ENCODE peak calls at places on chromosomes 16 and 17, in five cellular contexts. B is upper lobe of left lung; O is suprapubic skin; N is CD8-positive, alpha-beta memory T cell; G is right atrium auricular region. C is an unnamed sample. For H3K27me3 and H3K4me1, the result is how much of the 10 kb centered on the place peaks cover.

GRCh38 chr17:69518951-69519350 is 104.5 kb downstream of the MAP2K6 start:
- DNase-seq in B (no peak), O (no peak), N (no peak), G (no peak), C (no peak)

GRCh38 chr16:28292731-28293588 is 635 bp downstream of the SBK1 start:
- DNase-seq in B (peak), O (no peak), N (no peak), G (no peak), C (no peak)

GRCh38 chr17:60630352-60630751 is 30.4 kb downstream of the PPM1D start:
- DNase-seq in B (no peak), O (no peak), N (no peak), G (no peak), C (no peak)

GRCh38 chr17:58513391-58513912 is 986 bp downstream of the MTMR4 start:
- DNase-seq in B (no peak), O (no peak), N (no peak), G (no peak), C (no peak)

GRCh38 chr17:67245694-67246397 is 850 bp upstream of the HELZ start:
- DNase-seq in B (peak), O (no peak), N (peak), G (no peak), C (no peak)

GRCh38 chr16:88472637-88473205 is 19.6 kb downstream of the ZFPM1 start:
- DNase-seq in B (no peak), O (no peak), N (no peak), G (no peak), C (no peak)

GRCh38 chr16:55154261-55154660 is 169.7 kb upstream of the IRX6 start:
- DNase-seq in B (no peak), O (no peak), N (no peak), G (no peak), C (no peak)

GRCh38 chr17:58303981-58304734 is 23.4 kb upstream of the MPO start:
- DNase-seq in B (peak), O (no peak), N (peak), G (no peak), C (no peak)

GRCh38 chr16:16025214-16025968 is 76.0 kb downstream of the ABCC1 start:
- DNase-seq in B (no peak), O (no peak), N (peak), G (peak), C (no peak)

GRCh38 chr16:726438-727290 is at the start of the genes CCDC78 and HAGHL:
- DNase-seq in B (peak), O (no peak), N (peak), G (no peak), C (no peak)

GRCh38 chr16:1863681-1864460 is 8.1 kb downstream of the MEIOB start:
- DNase-seq in B (no peak), O (no peak), N (no peak), G (no peak), C (no peak)

DNA sequence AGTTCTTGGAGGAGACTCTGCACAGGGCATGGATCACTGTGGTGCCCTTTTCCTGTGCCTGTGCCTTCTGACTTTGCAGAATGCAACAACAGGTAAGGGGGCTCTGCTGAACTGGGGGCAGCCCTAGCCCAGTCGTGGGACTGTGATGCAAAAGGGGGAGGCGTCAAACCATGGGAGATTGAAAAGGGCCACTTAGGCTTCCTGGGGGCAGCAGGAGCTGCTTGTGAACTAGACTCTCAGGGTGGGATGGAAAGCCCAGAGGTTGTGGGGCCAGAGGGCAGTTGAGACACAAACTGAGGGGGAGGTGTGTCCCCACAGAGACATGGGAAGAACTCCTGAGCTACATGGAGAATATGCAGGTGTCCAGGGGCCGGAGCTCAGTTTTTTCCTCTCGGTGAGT is 19.6 kb downstream of the ADGRG5 start:
- DNase-seq in B (no peak), O (no peak), N (no peak), G (peak), C (no peak)
- H3K27me3 ChIP-seq in B (under half), O (under half), N (under half), G (under half), C (under half)

DNA sequence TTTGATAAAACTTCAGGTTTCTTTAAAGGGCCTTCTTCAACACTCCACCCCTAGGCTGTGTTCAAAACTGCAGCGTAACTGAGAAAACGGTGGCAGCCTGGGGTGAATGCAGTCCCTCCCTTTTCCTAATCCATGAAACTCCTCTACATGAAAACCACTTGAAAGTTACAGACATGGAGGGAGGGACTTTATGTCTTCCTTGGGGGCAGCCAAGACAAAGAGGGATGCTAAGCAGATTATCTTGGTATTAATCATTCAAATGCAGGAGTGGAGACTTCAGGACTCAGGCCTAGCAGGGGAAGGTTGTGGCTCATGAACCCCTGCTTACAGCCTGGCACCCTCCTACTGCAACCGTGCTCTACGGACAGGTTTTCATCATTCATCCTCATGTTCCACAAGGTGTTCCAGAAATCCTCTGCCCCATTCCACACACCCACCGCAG is 46.8 kb downstream of the RNF112 start:
- DNase-seq in B (no peak), O (peak), N (no peak), G (no peak), C (no peak)
- H3K4me1 ChIP-seq in B (under half), O (under half), N (under half), G (under half), C (under half)

DNA sequence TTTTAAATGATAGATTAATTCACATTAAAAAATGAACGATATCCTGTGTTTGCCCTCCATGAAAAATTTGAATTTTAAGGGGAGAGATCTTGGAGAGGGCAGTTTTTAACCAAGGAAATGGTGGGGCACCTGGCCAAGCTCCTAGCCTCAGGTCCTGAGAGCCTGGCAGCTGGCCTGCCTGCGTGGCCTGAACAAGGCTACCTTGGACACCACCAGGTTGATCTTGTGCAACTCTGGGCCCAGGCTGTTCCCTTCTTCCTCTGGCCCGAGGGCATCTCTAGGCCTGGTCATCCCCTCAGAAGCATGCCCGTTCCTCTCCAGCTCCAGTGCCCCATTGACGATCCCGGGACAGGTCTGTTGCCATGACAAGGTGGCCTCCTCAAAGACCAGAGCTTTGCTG is 33.4 kb upstream of the LONP2 start:
- DNase-seq in B (no peak), O (no peak), N (no peak), G (no peak), C (no peak)
- H3K27me3 ChIP-seq in B (under half), O (under half), N (under half), G (under half), C (under half)

GRCh38 chr16:11138769-11139623 is 117.0 kb downstream of the SOCS1 start:
- DNase-seq in B (no peak), O (no peak), N (no peak), G (no peak), C (no peak)
- H3K4me1 ChIP-seq in B (under half), O (under half), N (under half), G (under half), C (under half)

DNA sequence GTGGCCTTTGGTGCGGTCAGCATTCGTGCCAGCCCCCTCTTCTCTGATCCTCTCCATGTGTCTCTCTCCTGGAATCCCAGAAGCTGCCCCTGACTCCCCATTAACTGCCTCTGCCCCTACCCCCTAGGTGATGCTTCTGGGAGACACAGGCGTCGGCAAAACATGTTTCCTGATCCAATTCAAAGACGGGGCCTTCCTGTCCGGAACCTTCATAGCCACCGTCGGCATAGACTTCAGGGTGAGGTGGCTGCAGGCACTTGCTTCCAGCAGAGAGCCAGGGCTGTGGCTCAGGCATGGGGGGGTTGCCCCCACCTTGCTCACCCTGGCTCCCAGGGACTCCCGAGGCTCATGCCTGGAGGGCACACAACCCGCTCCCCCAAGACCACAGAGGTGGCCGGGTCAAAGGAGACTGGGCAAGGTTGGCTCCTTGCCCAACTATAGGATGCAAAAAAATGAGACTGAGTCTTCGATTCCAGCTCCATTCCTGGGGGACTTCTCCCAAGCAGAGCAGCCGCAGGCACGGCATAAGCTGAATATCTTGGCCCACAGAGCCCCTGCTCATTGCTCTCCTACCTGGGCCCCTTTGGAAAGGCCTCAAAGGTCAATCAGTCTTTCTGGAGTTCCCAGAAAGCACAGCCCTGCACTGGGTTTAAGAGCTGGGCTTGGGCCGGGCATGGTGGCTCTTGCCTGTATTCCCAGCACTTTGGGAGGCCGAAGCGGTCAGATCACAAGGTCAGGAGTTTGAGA is 3.8 kb downstream of the RAB37 start:
- DNase-seq in B (no peak), O (no peak), N (no peak), G (no peak), C (no peak)
- H3K27me3 ChIP-seq in B (under half), O (half or more), N (under half), G (under half), C (under half)

DNA sequence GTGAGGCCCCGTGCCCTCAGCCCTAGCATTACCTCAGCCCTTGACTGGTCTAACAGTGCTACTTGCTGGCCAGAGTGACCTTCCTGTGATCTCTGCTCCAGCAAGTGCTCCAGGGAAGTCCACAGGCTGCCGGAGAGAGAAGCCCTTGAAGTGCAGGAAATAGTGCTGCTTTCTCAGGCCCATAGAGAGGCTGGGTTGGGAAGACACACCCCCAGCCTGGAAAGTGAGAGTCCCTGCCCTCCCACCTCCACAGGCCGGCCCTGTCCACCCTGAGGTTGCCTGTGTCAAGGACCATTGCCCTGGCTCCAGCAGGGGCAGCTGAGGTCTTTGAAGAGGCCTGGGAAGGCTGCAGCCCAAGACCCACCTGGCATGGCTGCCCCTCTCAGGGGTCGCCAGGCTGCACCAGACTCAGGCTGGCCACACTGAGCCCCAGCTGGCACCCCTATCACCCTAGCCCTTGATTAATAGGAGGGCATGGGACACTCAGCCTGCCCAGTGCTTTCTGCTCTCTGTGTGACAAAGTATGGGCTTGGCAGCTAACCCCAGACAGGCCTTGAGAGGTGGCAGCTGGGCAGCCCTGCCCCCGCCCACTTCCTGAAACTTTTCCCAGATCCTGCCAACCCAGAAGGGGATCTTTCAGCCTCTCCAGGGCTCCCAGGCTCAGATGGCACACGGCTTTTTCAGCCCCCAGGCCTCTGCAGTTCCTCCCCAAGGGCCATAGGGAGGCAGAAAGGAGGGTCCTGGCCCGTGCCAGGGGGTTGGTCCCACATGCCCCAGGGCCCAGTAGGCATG is 21.7 kb downstream of the ATP6V0D1 start:
- DNase-seq in B (peak), O (no peak), N (no peak), G (no peak), C (no peak)
- H3K4me1 ChIP-seq in B (half or more), O (half or more), N (under half), G (under half), C (half or more)

C was measured in thoracic aorta.